ENCODE peak calls at places on chromosomes 3 and 15, in five cellular contexts. N is transverse colon, M is HCT116, R is HL-60, Z is GM23338. E is an unnamed sample.

GRCh38 chr3:130626021-130626420 is 109.0 kb downstream of the COL6A6 start:
- DNase-seq in M (no peak), N (no peak), Z (no peak), R (no peak), E (no peak)

GRCh38 chr3:98602078-98602678 is 8.8 kb upstream of the CPOX start:
- DNase-seq in N (no peak), M (peak; percentile 71), Z (peak; percentile 74), R (no peak), E (no peak)

GRCh38 chr3:127672429-127673190 is at the start of gene ABTB1:
- DNase-seq in M (no peak), R (peak; percentile 69), N (peak; percentile 90), Z (peak; percentile 86), E (peak; percentile 81)

GRCh38 chr15:31483053-31483923 is 156.7 kb downstream of the KLF13 start:
- DNase-seq in Z (peak; percentile 73), M (no peak), N (no peak), R (no peak), E (no peak)

GRCh38 chr3:109804697-109805096 is 467.4 kb upstream of the DPPA4 start:
- DNase-seq in N (no peak), M (peak; percentile 84), Z (no peak), R (no peak), E (no peak)

GRCh38 chr3:53821631-53822068 is 24.6 kb downstream of the CHDH start:
- DNase-seq in M (no peak), Z (no peak), R (no peak), N (no peak), E (no peak)

GRCh38 chr3:16432714-16433113 is 80.8 kb downstream of the RFTN1 start:
- DNase-seq in R (no peak), M (no peak), N (no peak), Z (no peak), E (no peak)

GRCh38 chr3:77179762-77180161 is 139.9 kb downstream of the ROBO2 start:
- DNase-seq in R (no peak), N (no peak), M (no peak), Z (peak; percentile 9), E (no peak)

GRCh38 chr15:63499611-63500010 is 4.8 kb upstream of the USP3 start:
- DNase-seq in R (no peak), Z (no peak), N (no peak), M (no peak), E (no peak)

GRCh38 chr3:187112934-187113793 is 26.1 kb downstream of the RPL39L start:
- DNase-seq in N (no peak), Z (peak; percentile 54), M (peak; percentile 18), R (no peak), E (no peak)

GRCh38 chr3:183774631-183775030 is 50.7 kb downstream of the MAP6D1 start:
- DNase-seq in M (no peak), R (no peak), Z (no peak), N (no peak), E (no peak)

GRCh38 chr15:92637621-92638020 is 18.0 kb downstream of the FAM174B start:
- DNase-seq in M (no peak), N (no peak), Z (no peak), R (no peak), E (peak; percentile 26)

GRCh38 chr3:183087184-183087583 is 12.1 kb downstream of the MCCC1 start:
- DNase-seq in N (no peak), M (no peak), Z (no peak), R (no peak), E (no peak)

GRCh38 chr3:39671600-39671999 is 137.8 kb upstream of the MYRIP start:
- DNase-seq in N (no peak), R (no peak), Z (no peak), M (no peak), E (no peak)

GRCh38 chr3:170953736-170954135 is 45.3 kb upstream of the EIF5A2 start:
- DNase-seq in Z (no peak), R (no peak), N (no peak), M (no peak), E (no peak)

GRCh38 chr3:78940128-78940527 is 827.7 kb downstream of the ROBO1 start:
- DNase-seq in R (no peak), N (no peak), M (no peak), Z (peak; percentile 9), E (no peak)

GRCh38 chr3:56369914-56370313 is 98.4 kb downstream of the ERC2 start:
- DNase-seq in M (no peak), R (no peak), N (no peak), Z (no peak), E (no peak)

GRCh38 chr3:129176051-129176450 is 7.6 kb downstream of the CNBP start:
- DNase-seq in N (no peak), R (no peak), M (no peak), Z (no peak), E (no peak)

GRCh38 chr15:29140475-29141172 is 129.0 kb downstream of the NSMCE3 start:
- DNase-seq in M (no peak), N (no peak), Z (peak; percentile 57), R (no peak), E (no peak)

GRCh38 chr3:159850481-159850880 is 138.2 kb upstream of the IL12A start:
- DNase-seq in Z (no peak), R (peak; percentile 63), N (no peak), M (no peak), E (no peak)

GRCh38 chr3:156551746-156552145 is 3.2 kb downstream of the SSR3 start:
- DNase-seq in R (no peak), Z (no peak), N (no peak), M (no peak), E (no peak)

GRCh38 chr15:75843618-75844610 is 667 bp downstream of the UBE2Q2 start:
- DNase-seq in M (no peak), N (peak; percentile 70), Z (peak; percentile 58), R (peak; percentile 40), E (peak; percentile 58)

GRCh38 chr3:141454906-141455602 is 31.8 kb upstream of the RASA2 start:
- DNase-seq in N (no peak), M (peak; percentile 70), R (no peak), Z (peak; percentile 88), E (no peak)

GRCh38 chr3:184003187-184003967 is 14.3 kb downstream of the ABCC5 start:
- DNase-seq in R (no peak), N (no peak), Z (no peak), M (no peak), E (no peak)

GRCh38 chr3:38039101-38039898 is at the start of gene DLEC1:
- DNase-seq in N (peak; percentile 89), R (no peak), M (no peak), Z (peak; percentile 95), E (peak; percentile 65)

GRCh38 chr3:152019516-152019915 is 146.1 kb downstream of the SUCNR1 start:
- DNase-seq in Z (no peak), R (no peak), M (no peak), N (no peak), E (no peak)

GRCh38 chr15:58951388-58952060 is 18.0 kb upstream of the SLTM start:
- DNase-seq in N (no peak), Z (no peak), M (peak; percentile 24), R (no peak), E (no peak)

GRCh38 chr3:127041264-127041820 is 58.4 kb downstream of the PLXNA1 start:
- DNase-seq in Z (no peak), M (no peak), N (no peak), R (no peak), E (no peak)

GRCh38 chr3:178551916-178552321 is 15.7 kb downstream of the KCNMB2 start:
- DNase-seq in N (no peak), R (peak; percentile 6), M (no peak), Z (no peak), E (no peak)

GRCh38 chr15:56149071-56149470 is 94.6 kb downstream of the RFX7 start:
- DNase-seq in M (no peak), R (no peak), N (no peak), Z (no peak), E (no peak)

GRCh38 chr15:56150204-56150603 is 93.5 kb downstream of the RFX7 start:
- DNase-seq in N (no peak), M (no peak), Z (peak; percentile 6), R (no peak), E (no peak)

GRCh38 chr15:56148099-56148498 is 95.6 kb downstream of the RFX7 start:
- DNase-seq in Z (no peak), R (no peak), N (no peak), M (no peak), E (no peak)

DNA sequence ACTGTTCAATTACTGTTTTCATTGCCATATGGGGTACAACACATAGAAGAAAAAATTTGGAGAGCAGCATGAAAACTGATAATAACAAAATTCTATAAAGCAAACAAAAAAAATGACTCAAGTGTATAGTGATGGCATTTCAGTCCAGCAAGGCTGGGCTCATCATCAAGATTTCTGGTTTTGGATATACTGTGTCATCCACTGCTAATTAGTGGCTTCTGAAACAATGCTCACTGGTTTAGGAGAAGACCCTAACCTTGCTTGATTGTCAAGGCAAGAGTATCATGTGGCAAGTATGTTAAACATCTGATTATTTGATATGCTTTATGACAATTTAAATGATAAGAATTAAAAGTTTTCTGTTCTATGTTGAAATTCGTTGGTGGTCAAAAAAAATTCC is 96.9 kb downstream of the RFX7 start:
- DNase-seq in M (no peak), Z (no peak), R (no peak), N (no peak), E (no peak)
- H3K27ac ChIP-seq in M (no peak overlapping the region), Z (no peak overlapping the region), R (no peak overlapping the region), N (no peak overlapping the region), E (no peak overlapping the region)

GRCh38 chr3:6994081-6994668 is 133.3 kb downstream of the GRM7 start:
- DNase-seq in Z (peak; percentile 16), R (no peak), N (no peak), M (peak; percentile 1), E (no peak)
- TF ChIP-seq CTCF in Z (no peak), R (no peak), N (no peak), M (peak; percentile 17), E (no peak)

DNA sequence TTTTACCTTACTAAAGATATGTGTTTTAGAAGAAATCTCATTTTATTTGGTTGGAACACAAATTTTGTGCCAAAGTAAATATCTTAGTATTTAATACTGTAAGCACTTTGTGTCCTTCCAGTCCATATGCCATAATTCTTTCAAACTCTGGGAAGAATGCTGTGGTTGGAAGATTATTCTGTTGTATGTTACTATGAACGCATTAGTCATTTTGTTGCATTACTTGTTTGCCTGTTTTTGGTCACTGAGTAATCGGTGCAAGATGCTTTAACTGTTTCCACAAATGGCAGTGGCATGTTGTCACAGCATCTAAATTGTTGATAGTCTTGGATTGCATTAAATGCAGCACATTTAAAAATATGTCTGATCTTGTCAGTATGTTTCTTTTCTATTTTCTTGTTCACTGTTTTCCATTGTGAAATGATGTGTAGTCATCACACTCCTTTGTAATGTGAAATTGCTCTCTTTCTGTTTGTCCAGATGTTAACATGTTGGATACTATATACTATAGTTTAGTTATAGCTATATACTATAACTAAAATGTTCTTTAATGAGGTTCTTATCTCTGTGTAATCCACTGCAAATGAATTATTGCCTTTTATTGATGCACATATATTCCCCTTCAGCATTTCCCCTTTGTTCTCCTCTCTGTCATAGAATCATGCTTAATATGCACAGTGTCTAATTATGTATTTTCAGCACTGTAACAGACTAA is 89.9 kb upstream of the FLNB start:
- DNase-seq in Z (no peak), M (no peak), N (no peak), R (no peak), E (no peak)
- TF ChIP-seq POLR2AphosphoS5 in Z (no peak), M (no peak), N (peak; percentile 10), R (no peak), E (no peak)

DNA sequence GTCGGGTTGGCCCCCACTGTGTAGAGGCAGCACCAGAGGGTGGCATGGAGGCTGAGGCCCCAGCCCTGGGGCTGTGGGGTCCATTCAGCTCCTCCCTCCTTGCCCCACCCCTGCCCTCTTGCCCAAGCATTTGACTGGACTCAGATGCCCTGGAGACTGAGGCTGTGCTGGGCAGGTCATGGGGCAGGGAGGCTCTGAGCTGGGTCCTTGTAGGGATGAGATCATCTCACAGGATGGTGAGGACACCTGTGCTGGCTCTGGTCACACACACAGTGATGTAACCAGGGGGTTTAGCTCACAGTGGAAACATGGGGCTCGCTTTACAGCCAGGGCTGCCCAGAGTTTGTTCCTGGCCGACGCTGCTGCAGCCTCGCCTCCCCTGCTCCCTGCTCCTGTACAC is 17.8 kb downstream of the ALPK3 start:
- DNase-seq in M (no peak), R (no peak), N (no peak), Z (no peak), E (no peak)
- H3K27ac ChIP-seq in M (no peak overlapping the region), R (no peak overlapping the region), N (no peak overlapping the region), Z (no peak overlapping the region), E (no peak overlapping the region)

E was measured in breast epithelium.